ENCODE peak calls at places on chromosomes 2 and 18, in nine cellular contexts. D is glomerular endothelial cell, O is heart left ventricle, Y is NCI-H345, Q is Calu3, P is islet precursor cell, G is head of caudate nucleus, L is NCI-H226, N is HAP-1. B is an unnamed sample.

GRCh38 chr2:67108231-67108630 is 288.9 kb upstream of the ETAA1 start:
- DNase-seq in D (no peak), P (no peak), G (no peak), Q (no peak), N (no peak), L (no peak), Y (peak; percentile 54), O (no peak), B (no peak)

GRCh38 chr18:23626451-23627279 is 36.0 kb downstream of the ANKRD29 start:
- DNase-seq in G (no peak), Q (no peak), N (no peak), O (no peak), D (no peak), Y (no peak), L (no peak), P (no peak), B (no peak)

GRCh38 chr18:48714873-48715272 is 176.0 kb downstream of the CTIF start:
- DNase-seq in O (no peak), G (no peak), Q (peak; percentile 10), N (no peak), L (no peak), P (no peak), Y (no peak), D (no peak), B (no peak)

GRCh38 chr2:120788349-120788700 is 52.7 kb downstream of the GLI2 start:
- DNase-seq in Q (no peak), O (no peak), P (no peak), G (no peak), Y (no peak), N (no peak), D (no peak), L (no peak), B (no peak)

GRCh38 chr2:11835403-11835802 is 89.0 kb downstream of the LPIN1 start:
- DNase-seq in O (no peak), P (no peak), G (no peak), L (no peak), D (no peak), N (no peak), Y (peak; percentile 14), Q (no peak), B (no peak)

GRCh38 chr2:13002948-13003347 is 286.2 kb downstream of the TRIB2 start:
- DNase-seq in O (no peak), G (no peak), L (no peak), P (no peak), Q (no peak), N (no peak), Y (no peak), D (no peak), B (no peak)

GRCh38 chr2:231222318-231223000 is 24.0 kb downstream of the ARMC9 start:
- DNase-seq in N (no peak), G (no peak), Q (no peak), Y (no peak), P (no peak), O (no peak), L (no peak), D (no peak), B (no peak)

GRCh38 chr2:223238301-223238700 is 186.3 kb downstream of the KCNE4 start:
- DNase-seq in L (peak; percentile 16), Y (no peak), N (no peak), D (no peak), O (no peak), G (no peak), P (no peak), Q (no peak), B (no peak)

GRCh38 chr2:64645014-64645418 is 8.7 kb downstream of the SERTAD2 start:
- DNase-seq in N (peak; percentile 82), D (no peak), Y (peak; percentile 80), L (peak; percentile 47), G (no peak), Q (peak; percentile 69), O (peak; percentile 67), P (peak; percentile 94), B (peak; percentile 44)

GRCh38 chr18:77068321-77068841 is 64.2 kb downstream of the MBP start:
- DNase-seq in D (no peak), O (no peak), L (no peak), Y (no peak), G (no peak), Q (no peak), N (no peak), P (no peak), B (no peak)

GRCh38 chr2:235903803-235904637 is 264.2 kb downstream of the GBX2 start:
- DNase-seq in Y (no peak), Q (no peak), N (no peak), P (no peak), G (no peak), L (no peak), O (no peak), D (no peak), B (no peak)

GRCh38 chr2:27720004-27720551 is 51.4 kb upstream of the MRPL33 start:
- DNase-seq in P (peak; percentile 93), D (no peak), L (peak; percentile 98), O (no peak), Y (no peak), Q (peak; percentile 81), G (no peak), N (no peak), B (peak; percentile 44)

GRCh38 chr18:76490701-76491171 is 4.3 kb downstream of the ZNF516 start:
- DNase-seq in L (no peak), O (peak; percentile 51), N (peak; percentile 60), Y (peak; percentile 47), P (peak; percentile 76), Q (peak; percentile 59), G (peak; percentile 79), D (no peak), B (peak; percentile 62)

GRCh38 chr18:7002107-7002506 is 115.5 kb downstream of the LAMA1 start:
- DNase-seq in Y (peak; percentile 73), N (no peak), D (no peak), O (no peak), G (no peak), L (no peak), Q (no peak), P (no peak), B (no peak)

GRCh38 chr2:5507374-5507773 is 184.8 kb upstream of the SOX11 start:
- DNase-seq in P (no peak), Y (no peak), N (no peak), L (no peak), G (no peak), D (no peak), Q (no peak), O (no peak), B (no peak)

GRCh38 chr2:120456867-120457266 is 110.9 kb downstream of the INHBB start:
- DNase-seq in N (no peak), Q (peak; percentile 22), Y (no peak), P (no peak), O (no peak), L (no peak), D (no peak), G (no peak), B (no peak)

GRCh38 chr2:238449909-238450417 is 23.2 kb downstream of the ASB1 start:
- DNase-seq in L (no peak), G (peak; percentile 40), Q (peak; percentile 16), D (no peak), O (peak; percentile 88), P (no peak), Y (no peak), N (no peak), B (peak; percentile 66)

GRCh38 chr2:195407782-195408181 is 249.2 kb upstream of the SLC39A10 start:
- DNase-seq in O (no peak), N (no peak), D (no peak), Q (no peak), G (no peak), P (no peak), L (peak; percentile 57), Y (no peak), B (no peak)

GRCh38 chr18:58196881-58197872 is 153.2 kb downstream of the NEDD4L start:
- DNase-seq in Y (no peak), L (no peak), O (no peak), P (no peak), D (no peak), Q (no peak), G (peak; percentile 64), N (no peak), B (no peak)

B was measured in mucosa of gallbladder.